ENCODE peak calls at places on chromosomes 4 and X, in eight cellular contexts. C, P, Y, L, K, S, E and G are unnamed samples.

GRCh38 chrX:50988649-50989048 is 78.1 kb downstream of the BMP15 start:
- DNase-seq in C (peak; percentile 21), P (peak; percentile 1), Y (peak; percentile 33), L (no peak), K (peak; percentile 53), S (no peak), E (peak; percentile 22), G (no peak)

GRCh38 chr4:125849869-125850268 is 535.1 kb downstream of the FAT4 start:
- DNase-seq in C (no peak), P (peak; percentile 22), Y (no peak), L (no peak), K (peak; percentile 66), S (no peak), E (no peak), G (peak; percentile 53)

GRCh38 chrX:386768-387575 is at the start of gene PPP2R3B:
- DNase-seq in C (peak; percentile 99), P (peak; percentile 94), Y (peak; percentile 100), L (peak; percentile 97), K (peak; percentile 99), S (peak; percentile 100), E (peak; percentile 99), G (peak; percentile 79)

GRCh38 chrX:20452487-20452886 is 185.8 kb upstream of the RPS6KA3 start:
- DNase-seq in C (no peak), P (no peak), Y (no peak), L (no peak), K (no peak), S (no peak), E (no peak), G (no peak)

GRCh38 chr4:140106277-140106842 is 47.6 kb downstream of the MAML3 start:
- DNase-seq in C (no peak), P (no peak), Y (no peak), L (no peak), K (no peak), S (no peak), E (no peak), G (no peak)

GRCh38 chr4:185020293-185020808 is 2.1 kb downstream of the HELT start:
- DNase-seq in C (no peak), P (no peak), Y (no peak), L (no peak), K (peak; percentile 48), S (no peak), E (no peak), G (no peak)

GRCh38 chr4:118954246-118954645 is 65.6 kb downstream of the SYNPO2 start:
- DNase-seq in C (peak; percentile 32), P (no peak), Y (no peak), L (no peak), K (peak; percentile 64), S (no peak), E (no peak), G (no peak)

GRCh38 chrX:24443943-24444342 is 21.1 kb upstream of the PDK3 start:
- DNase-seq in C (no peak), P (no peak), Y (no peak), L (no peak), K (no peak), S (no peak), E (peak; percentile 48), G (no peak)

GRCh38 chr4:3523628-3524221 is 8.5 kb downstream of the LRPAP1 start:
- DNase-seq in C (no peak), P (no peak), Y (no peak), L (no peak), K (no peak), S (no peak), E (no peak), G (no peak)

GRCh38 chr4:133624744-133625143 is 475.6 kb downstream of the PCDH10 start:
- DNase-seq in C (no peak), P (no peak), Y (peak; percentile 31), L (no peak), K (no peak), S (no peak), E (peak; percentile 6), G (no peak)

GRCh38 chr4:140300271-140300970 is 73.0 kb upstream of the SCOC start:
- DNase-seq in C (peak; percentile 29), P (no peak), Y (no peak), L (no peak), K (peak; percentile 87), S (no peak), E (no peak), G (no peak)

GRCh38 chr4:145828802-145829485 is 109.7 kb downstream of the ZNF827 start:
- DNase-seq in C (no peak), P (no peak), Y (no peak), L (no peak), K (no peak), S (peak; percentile 22), E (peak; percentile 20), G (no peak)

GRCh38 chr4:105225500-105225899 is 78.8 kb downstream of the TET2 start:
- DNase-seq in C (no peak), P (no peak), Y (no peak), L (no peak), K (no peak), S (no peak), E (no peak), G (no peak)

GRCh38 chrX:71852182-71852581 is 58.5 kb upstream of the NHSL2 start:
- DNase-seq in C (no peak), P (no peak), Y (no peak), L (no peak), K (no peak), S (no peak), E (no peak), G (no peak)

GRCh38 chrX:47146121-47146935 is 1.3 kb downstream of the RBM10 start:
- DNase-seq in C (no peak), P (no peak), Y (no peak), L (no peak), K (peak; percentile 37), S (no peak), E (peak; percentile 64), G (no peak)

GRCh38 chr4:1746265-1746691 is 25.0 kb downstream of the TACC3 start:
- DNase-seq in C (peak; percentile 75), P (no peak), Y (peak; percentile 89), L (no peak), K (peak; percentile 75), S (peak; percentile 64), E (peak; percentile 46), G (no peak)

GRCh38 chr4:73251384-73251783 is 7.2 kb downstream of the ANKRD17 start:
- DNase-seq in C (no peak), P (no peak), Y (no peak), L (no peak), K (peak; percentile 61), S (no peak), E (no peak), G (no peak)

GRCh38 chr4:4837921-4838601 is 21.4 kb upstream of the MSX1 start:
- DNase-seq in C (no peak), P (peak; percentile 7), Y (no peak), L (no peak), K (peak; percentile 27), S (no peak), E (no peak), G (no peak)

GRCh38 chr4:19227701-19228100 is 1024.0 kb upstream of the SLIT2 start:
- DNase-seq in C (no peak), P (no peak), Y (no peak), L (no peak), K (peak; percentile 44), S (no peak), E (no peak), G (no peak)

GRCh38 chr4:168857546-168858314 is 152.3 kb downstream of the CBR4 start:
- DNase-seq in C (peak; percentile 58), P (no peak), Y (no peak), L (no peak), K (no peak), S (no peak), E (no peak), G (no peak)

GRCh38 chrX:5726246-5726645 is 502.4 kb downstream of the NLGN4X start:
- DNase-seq in C (no peak), P (no peak), Y (no peak), L (peak; percentile 23), K (no peak), S (no peak), E (no peak), G (peak; percentile 4)

GRCh38 chrX:64975491-64975890 is 759 bp downstream of the ZC4H2 start:
- DNase-seq in C (peak; percentile 47), P (no peak), Y (peak; percentile 25), L (peak; percentile 19), K (peak; percentile 62), S (no peak), E (peak; percentile 32), G (no peak)

GRCh38 chrX:19888419-19888879 is 1.0 kb upstream of the SH3KBP1 start:
- DNase-seq in C (peak; percentile 70), P (peak; percentile 42), Y (peak; percentile 63), L (peak; percentile 24), K (peak; percentile 80), S (no peak), E (peak; percentile 68), G (peak; percentile 30)

GRCh38 chr4:101952985-101953384 is 162.5 kb downstream of the BANK1 start:
- DNase-seq in C (no peak), P (no peak), Y (no peak), L (no peak), K (no peak), S (no peak), E (no peak), G (no peak)

GRCh38 chr4:42750091-42750490 is 93.2 kb upstream of the ATP8A1 start:
- DNase-seq in C (peak; percentile 18), P (no peak), Y (no peak), L (no peak), K (no peak), S (no peak), E (peak; percentile 30), G (no peak)

GRCh38 chrX:103063918-103064434 is at the start of gene BEX1:
- DNase-seq in C (no peak), P (no peak), Y (no peak), L (no peak), K (peak; percentile 69), S (no peak), E (peak; percentile 1), G (no peak)

GRCh38 chrX:150162141-150162540 is 201.0 kb upstream of the MAMLD1 start:
- DNase-seq in C (no peak), P (no peak), Y (no peak), L (no peak), K (peak; percentile 53), S (no peak), E (no peak), G (no peak)

GRCh38 chr4:183438458-183439113 is 5.8 kb upstream of the CDKN2AIP start:
- DNase-seq in C (peak; percentile 94), P (peak; percentile 70), Y (no peak), L (no peak), K (peak; percentile 56), S (no peak), E (peak; percentile 97), G (peak; percentile 46)

GRCh38 chr4:1968667-1969295 is 40.0 kb downstream of the NELFA start:
- DNase-seq in C (no peak), P (no peak), Y (no peak), L (no peak), K (no peak), S (no peak), E (no peak), G (no peak)

GRCh38 chr4:70705146-70705855 is 16.5 kb upstream of the RUFY3 start:
- DNase-seq in C (peak; percentile 71), P (no peak), Y (peak; percentile 60), L (peak; percentile 65), K (peak; percentile 85), S (peak; percentile 56), E (peak; percentile 68), G (no peak)

GRCh38 chr4:113981591-113981990 is 2.1 kb upstream of the ARSJ start:
- DNase-seq in C (no peak), P (no peak), Y (no peak), L (no peak), K (no peak), S (no peak), E (no peak), G (no peak)

GRCh38 chr4:17126306-17126978 is 228.0 kb upstream of the LDB2 start:
- DNase-seq in C (no peak), P (no peak), Y (no peak), L (no peak), K (no peak), S (no peak), E (no peak), G (no peak)

GRCh38 chr4:66045913-66046312 is 375.6 kb upstream of the EPHA5 start:
- DNase-seq in C (no peak), P (no peak), Y (no peak), L (no peak), K (no peak), S (no peak), E (no peak), G (no peak)

GRCh38 chr4:75790024-75790423 is 65.6 kb downstream of the USO1 start:
- DNase-seq in C (no peak), P (no peak), Y (no peak), L (no peak), K (no peak), S (no peak), E (no peak), G (no peak)